ENCODE peak calls at places on chromosomes 11 and 22, in four cellular contexts. Q is A549; R is uterus; Z is activated T-cell treated with anti-CD3 and anti-CD28 coated beads, Interleukin-2, amount 50 U/mL, for 1 hour. P is an unnamed sample.

GRCh38 chr11:134973801-134974200 is 561.8 kb upstream of the B3GAT1 start:
- DNase-seq in R (no peak), Q (no peak), Z (no peak), P (no peak)

GRCh38 chr22:26592368-26593015 is 2.6 kb upstream of the TPST2 start:
- DNase-seq in Q (no peak), Z (peak; percentile 38), R (no peak), P (no peak)

GRCh38 chr11:109390752-109391151 is 31.2 kb upstream of the C11orf87 start:
- DNase-seq in Q (no peak), R (no peak), Z (no peak), P (no peak)

GRCh38 chr11:61598886-61599868 is 18.3 kb upstream of the SYT7 start:
- DNase-seq in Q (no peak), R (peak; percentile 63), Z (no peak), P (peak; percentile 73)

GRCh38 chr22:17754233-17754925 is 19.9 kb downstream of the BID start:
- DNase-seq in Q (peak; percentile 28), R (no peak), Z (peak; percentile 49), P (no peak)

GRCh38 chr11:13061294-13061990 is 52.3 kb downstream of the RASSF10 start:
- DNase-seq in Q (no peak), R (no peak), Z (no peak), P (no peak)

GRCh38 chr22:17774928-17775675 is 833 bp upstream of the BID start:
- DNase-seq in Z (no peak), R (no peak), Q (no peak), P (no peak)

GRCh38 chr11:55920537-55920936 is 6.2 kb upstream of the OR5W2 start:
- DNase-seq in Q (no peak), R (no peak), Z (no peak), P (no peak)

GRCh38 chr11:108538022-108538424 is 39.8 kb upstream of the POGLUT3 start:
- DNase-seq in Z (no peak), R (no peak), Q (no peak), P (no peak)

GRCh38 chr11:5531053-5531831 is 14.7 kb upstream of the UBQLNL start:
- DNase-seq in R (no peak), Q (no peak), Z (no peak), P (no peak)

GRCh38 chr11:75654314-75654713 is 14.5 kb downstream of the MAP6 start:
- DNase-seq in Q (no peak), R (no peak), Z (no peak), P (no peak)

GRCh38 chr22:24521791-24522245 is 26.7 kb downstream of the UPB1 start:
- DNase-seq in Q (peak; percentile 71), R (no peak), Z (peak; percentile 29), P (no peak)

GRCh38 chr11:123580557-123581275 is 73.7 kb downstream of the SCN3B start:
- DNase-seq in Q (peak; percentile 65), Z (peak; percentile 70), R (peak; percentile 34), P (peak; percentile 49)

GRCh38 chr11:134040386-134041297 is 28.2 kb upstream of the JAM3 start:
- DNase-seq in R (peak; percentile 78), Q (no peak), Z (no peak), P (no peak)

GRCh38 chr11:12258451-12258850 is 118.9 kb upstream of the PARVA start:
- DNase-seq in Q (peak; percentile 43), Z (no peak), R (no peak), P (no peak)